ENCODE peak calls at places on chromosomes 3 and 15, in four cellular contexts. I is RWPE1, D is neural progenitor cell, Q is ovary. V is an unnamed sample.

GRCh38 chr15:96515391-96515790 is 184.9 kb downstream of the NR2F2 start:
- DNase-seq in I (no peak), D (no peak), Q (no peak), V (no peak)

GRCh38 chr15:63726491-63726890 is 107.3 kb downstream of the HERC1 start:
- DNase-seq in I (no peak), D (no peak), Q (no peak), V (no peak)

GRCh38 chr15:40115670-40116093 is 7.0 kb upstream of the BMF start:
- DNase-seq in I (no peak), D (no peak), Q (no peak), V (no peak)

GRCh38 chr15:28132524-28133275 is 33.6 kb upstream of the OCA2 start:
- DNase-seq in I (no peak), D (no peak), Q (no peak), V (no peak)

GRCh38 chr3:170222647-170223541 is 670 bp downstream of the PRKCI start:
- DNase-seq in I (peak), D (peak), Q (peak), V (no peak)

GRCh38 chr15:33160054-33160453 is 34.5 kb downstream of the FMN1 start:
- DNase-seq in I (no peak), D (no peak), Q (no peak), V (no peak)

GRCh38 chr3:157624801-157625200 is 121.6 kb upstream of the VEPH1 start:
- DNase-seq in I (no peak), D (no peak), Q (no peak), V (no peak)

GRCh38 chr3:12180218-12180617 is 21.5 kb upstream of the TIMP4 start:
- DNase-seq in I (no peak), D (no peak), Q (no peak), V (no peak)

GRCh38 chr3:58564456-58565160 is 12.6 kb downstream of the FAM107A start:
- DNase-seq in I (peak), D (no peak), Q (no peak), V (peak)

GRCh38 chr3:106963446-106963845 is 413.8 kb upstream of the CCDC54 start:
- DNase-seq in I (no peak), D (no peak), Q (no peak), V (no peak)

GRCh38 chr3:131699001-131699400 is 196.2 kb upstream of the MRPL3 start:
- DNase-seq in I (no peak), D (no peak), Q (no peak), V (no peak)

GRCh38 chr15:34883633-34884032 is 85.9 kb downstream of the AQR start:
- DNase-seq in I (peak), D (no peak), Q (no peak), V (no peak)

GRCh38 chr3:113758389-113759029 is 11.7 kb downstream of the ATP6V1A start:
- DNase-seq in I (no peak), D (no peak), Q (no peak), V (no peak)

GRCh38 chr3:7241584-7242302 is 380.8 kb downstream of the GRM7 start:
- DNase-seq in I (no peak), D (no peak), Q (no peak), V (no peak)

GRCh38 chr15:40939909-40940801 is 11.0 kb downstream of the DLL4 start:
- DNase-seq in I (no peak), D (no peak), Q (no peak), V (no peak)

GRCh38 chr3:124478834-124479233 is 251.4 kb upstream of the UMPS start:
- DNase-seq in I (no peak), D (no peak), Q (no peak), V (no peak)

GRCh38 chr3:16079519-16079918 is 95.0 kb upstream of the GALNT15 start:
- DNase-seq in I (no peak), D (no peak), Q (no peak), V (no peak)

GRCh38 chr3:78641703-78642102 is 1126.1 kb downstream of the ROBO1 start:
- DNase-seq in I (peak), D (no peak), Q (no peak), V (peak)

GRCh38 chr3:189977174-189977573 is 143.5 kb downstream of the P3H2 start:
- DNase-seq in I (no peak), D (no peak), Q (no peak), V (no peak)

GRCh38 chr3:141336672-141337522 is 31.4 kb upstream of the ZBTB38 start:
- DNase-seq in I (peak), D (no peak), Q (no peak), V (peak)

GRCh38 chr3:8622873-8623725 is 21.5 kb downstream of the SSUH2 start:
- DNase-seq in I (peak), D (peak), Q (peak), V (no peak)

GRCh38 chr15:77481670-77482069 is 61.0 kb downstream of the HMG20A start:
- DNase-seq in I (no peak), D (no peak), Q (no peak), V (no peak)

GRCh38 chr15:36284911-36285310 is 294.5 kb upstream of the CDIN1 start:
- DNase-seq in I (no peak), D (no peak), Q (no peak), V (no peak)

GRCh38 chr3:4828279-4829030 is 150.8 kb upstream of the BHLHE40 start:
- DNase-seq in I (no peak), D (no peak), Q (no peak), V (no peak)

GRCh38 chr3:170092907-170093306 is 55.1 kb downstream of the GPR160 start:
- DNase-seq in I (no peak), D (no peak), Q (no peak), V (no peak)

GRCh38 chr3:134323966-134324962 is 50.0 kb downstream of the AMOTL2 start:
- DNase-seq in I (no peak), D (no peak), Q (no peak), V (no peak)

GRCh38 chr3:186057594-186057993 is 51.3 kb downstream of the ETV5 start:
- DNase-seq in I (peak), D (no peak), Q (no peak), V (peak)

GRCh38 chr3:188123170-188123920 is 30.6 kb upstream of the LPP start:
- DNase-seq in I (no peak), D (no peak), Q (no peak), V (no peak)

GRCh38 chr3:72696815-72697214 is 151.4 kb downstream of the SHQ1 start:
- DNase-seq in I (no peak), D (no peak), Q (no peak), V (no peak)

GRCh38 chr3:72694398-72694797 is 153.8 kb downstream of the SHQ1 start:
- DNase-seq in I (no peak), D (no peak), Q (no peak), V (no peak)

GRCh38 chr3:72690646-72691045 is 157.6 kb downstream of the SHQ1 start:
- DNase-seq in I (no peak), D (peak), Q (no peak), V (no peak)

GRCh38 chr3:72697717-72698116 is 150.5 kb downstream of the SHQ1 start:
- DNase-seq in I (no peak), D (no peak), Q (no peak), V (no peak)

DNA sequence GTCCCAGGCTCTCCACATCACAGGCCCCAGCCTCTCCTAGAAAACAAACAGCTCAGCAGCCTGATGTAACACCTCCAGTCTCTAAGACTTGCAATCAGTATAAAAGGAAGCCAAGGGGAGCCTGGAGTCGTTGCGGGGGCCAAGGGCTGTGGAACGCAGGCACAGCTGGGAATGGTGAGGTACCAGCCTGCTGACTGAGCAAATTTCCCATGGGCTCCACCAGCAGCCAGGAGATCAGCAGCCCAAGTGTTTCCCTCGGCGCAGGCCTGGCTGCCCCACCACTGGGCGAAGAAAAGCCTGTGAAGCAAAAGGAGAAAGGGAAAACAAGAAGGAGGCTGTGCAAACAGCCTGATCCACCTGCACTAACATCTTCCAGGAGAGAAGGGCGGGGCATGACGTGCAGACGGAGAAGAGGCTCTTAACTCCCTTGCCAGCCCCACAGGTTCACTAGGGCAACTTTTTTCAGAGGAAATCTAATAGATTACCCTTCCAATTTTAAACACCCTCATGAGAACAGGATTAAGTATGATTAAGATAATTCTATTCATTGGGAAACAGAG is 155.2 kb downstream of the SHQ1 start:
- DNase-seq in I (no peak), D (peak), Q (no peak), V (no peak)
- H3K27ac ChIP-seq in I (no peak), D (peak), Q (no peak), V (no peak)

DNA sequence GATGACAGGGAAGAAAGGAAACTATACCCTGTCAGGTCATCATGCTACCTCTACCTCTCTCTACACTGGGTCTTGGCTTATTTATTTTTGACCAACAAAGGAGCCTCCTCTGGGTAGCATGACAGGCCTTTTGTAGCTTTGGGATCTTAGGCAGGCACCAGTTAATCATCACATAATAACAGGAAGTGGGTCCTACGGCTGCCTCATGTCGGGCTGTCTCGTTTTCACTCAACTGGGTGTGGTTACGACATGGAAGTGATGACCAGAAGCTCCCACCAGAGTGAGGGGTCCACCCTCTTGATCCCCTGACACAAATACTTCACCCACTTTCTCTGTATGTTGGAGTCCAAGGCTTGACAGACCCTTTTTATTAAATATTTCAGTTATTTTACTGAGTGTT is 105.3 kb downstream of the CD47 start:
- DNase-seq in I (no peak), D (no peak), Q (no peak), V (no peak)
- H3K27ac ChIP-seq in I (no peak), D (no peak), Q (no peak), V (no peak)

DNA sequence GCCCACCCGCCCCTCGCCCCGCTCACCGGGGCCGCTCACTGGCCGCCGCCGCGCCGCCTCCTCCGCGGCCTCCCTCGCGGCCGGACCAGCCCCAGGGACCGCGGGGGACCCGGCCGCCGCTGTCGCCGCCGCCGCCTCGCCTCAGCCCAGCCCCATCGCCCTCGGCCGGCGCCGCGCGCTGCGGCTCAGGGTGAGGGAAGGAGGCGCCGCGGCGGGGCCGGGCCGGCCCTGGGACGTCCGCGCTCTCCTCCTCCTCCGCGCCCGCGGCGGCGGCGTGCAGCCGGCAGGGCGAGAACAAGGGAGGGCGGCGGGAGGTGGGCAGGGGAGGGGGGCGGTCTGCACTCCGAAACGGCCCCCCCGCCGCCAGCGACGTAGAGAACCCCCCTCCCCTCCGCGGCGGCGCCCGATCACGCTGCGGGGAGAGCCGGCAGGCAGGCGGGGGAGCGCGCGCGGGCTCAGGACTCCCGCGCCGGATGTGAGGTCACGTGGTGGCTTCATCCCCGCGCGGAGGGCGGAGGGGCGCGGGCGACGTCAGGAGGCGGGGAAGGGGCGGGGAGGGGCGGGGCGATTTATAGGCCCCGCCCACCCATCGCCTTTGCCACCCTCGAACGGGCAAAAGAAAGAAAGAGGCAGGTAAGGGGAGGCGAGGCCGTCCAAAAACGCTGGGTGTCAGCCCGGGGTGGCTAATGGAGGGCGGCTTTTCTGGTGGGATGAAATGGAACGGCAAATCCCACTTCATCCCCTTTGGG is at the start of gene ATP13A3:
- DNase-seq in I (peak), D (peak), Q (peak), V (peak)
- H3K27ac ChIP-seq in I (peak), D (peak), Q (peak), V (peak)

DNA sequence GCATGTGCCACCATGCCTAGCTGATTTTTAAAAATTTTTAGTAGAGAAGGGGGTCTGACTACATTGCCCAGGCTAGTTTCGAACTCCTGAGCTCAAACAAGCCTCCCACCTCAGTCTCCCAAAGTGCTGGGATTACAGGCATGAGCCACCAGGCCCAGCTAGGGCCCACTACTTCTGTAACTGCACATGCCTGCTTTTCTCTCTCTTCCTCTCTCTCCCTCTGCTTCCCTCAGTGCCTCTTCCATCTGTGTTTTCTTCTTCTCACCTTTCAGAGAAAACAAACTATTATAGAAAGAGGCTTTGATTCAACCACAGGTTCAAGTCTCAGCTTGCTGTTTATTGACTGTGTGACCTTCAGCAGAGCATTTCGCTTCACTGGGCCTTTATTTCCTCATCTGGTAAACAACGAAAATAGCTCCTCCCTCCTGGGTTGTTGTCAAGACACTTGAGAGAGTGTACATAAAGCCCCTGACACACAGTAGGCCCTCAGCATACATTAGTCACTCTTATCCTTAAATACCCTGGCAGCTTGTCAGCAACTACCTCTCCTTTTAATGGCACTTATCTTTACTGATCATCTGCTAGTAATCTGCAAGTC is 10.2 kb downstream of the TADA3 start:
- DNase-seq in I (no peak), D (no peak), Q (no peak), V (no peak)
- H3K27ac ChIP-seq in I (peak), D (no peak), Q (no peak), V (peak)

GRCh38 chr3:180871901-180872300 is 40.6 kb upstream of the FXR1 start:
- DNase-seq in I (no peak), D (no peak), Q (no peak), V (no peak)
- H3K27ac ChIP-seq in I (no peak), D (no peak), Q (no peak), V (no peak)

GRCh38 chr3:160448845-160449659 is 534 bp downstream of the TRIM59 start:
- DNase-seq in I (no peak), D (peak), Q (peak), V (no peak)

GRCh38 chr3:160447544-160447943 is 2.0 kb downstream of the TRIM59 start:
- DNase-seq in I (peak), D (no peak), Q (no peak), V (no peak)

GRCh38 chr3:160451602-160452001 is 2.0 kb upstream of the TRIM59 start:
- DNase-seq in I (no peak), D (no peak), Q (no peak), V (no peak)

GRCh38 chr3:160450846-160451245 is 1.3 kb upstream of the TRIM59 start:
- DNase-seq in I (no peak), D (no peak), Q (no peak), V (no peak)

GRCh38 chr3:160449660-160450598 is at the start of gene TRIM59:
- DNase-seq in I (peak), D (peak), Q (peak), V (peak)
- H3K27ac ChIP-seq in I (peak), D (peak), Q (no peak), V (peak)

DNA sequence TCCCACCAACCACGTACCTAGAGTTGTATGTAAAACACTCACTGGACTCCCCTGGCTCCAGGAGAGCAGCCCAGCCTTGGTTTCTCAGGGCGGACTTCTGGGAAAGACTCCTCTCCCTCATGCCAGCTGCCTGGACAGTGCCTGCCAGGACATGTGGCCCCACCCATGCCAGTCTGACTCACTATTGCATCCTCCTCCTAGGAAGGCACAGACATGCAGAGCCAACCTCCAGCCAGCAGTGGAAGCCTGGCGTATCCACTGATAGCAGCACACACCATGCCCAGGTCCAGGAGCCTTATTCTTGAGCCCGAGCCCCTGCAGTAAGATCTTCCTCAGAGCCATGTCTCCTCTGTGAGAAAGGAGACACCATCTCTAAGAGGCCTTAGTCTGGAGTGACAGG is 8.6 kb downstream of the PKM start:
- DNase-seq in I (peak), D (no peak), Q (no peak), V (peak)
- H3K27ac ChIP-seq in I (peak), D (no peak), Q (no peak), V (peak)

GRCh38 chr15:91141102-91141501 is 41.0 kb downstream of the SV2B start:
- DNase-seq in I (no peak), D (no peak), Q (no peak), V (no peak)
- H3K27ac ChIP-seq in I (no peak), D (no peak), Q (no peak), V (no peak)